ENCODE peak calls at places on chromosome 4, in eight cellular contexts. E is PC-9, V is fibroblast of lung, B is hepatocyte, U is GM23248, L is neural progenitor cell, T is MM.1S, Z is K562. O is an unnamed sample.

GRCh38 chr4:184267673-184268573 is 50.2 kb upstream of the ENPP6 start:
- DNase-seq in E (peak; percentile 82), V (peak; percentile 86), B (peak; percentile 30), U (peak; percentile 94), L (no peak), T (peak; percentile 96), Z (peak; percentile 69), O (peak; percentile 83)

GRCh38 chr4:64539234-64539849 is 130.1 kb upstream of the TECRL start:
- DNase-seq in E (no peak), V (peak; percentile 65), B (peak; percentile 76), U (peak; percentile 64), L (peak; percentile 68), T (peak; percentile 71), Z (peak; percentile 61), O (peak; percentile 14)

GRCh38 chr4:163693776-163694175 is 199.3 kb downstream of the TMA16 start:
- DNase-seq in E (no peak), V (peak; percentile 53), B (no peak), U (peak; percentile 19), L (no peak), T (no peak), Z (no peak), O (no peak)

GRCh38 chr4:184330008-184330400 is 112.3 kb upstream of the ENPP6 start:
- DNase-seq in E (no peak), V (peak; percentile 12), B (no peak), U (no peak), L (no peak), T (no peak), Z (no peak), O (peak; percentile 68)

GRCh38 chr4:40225497-40225896 is 28.7 kb downstream of the RHOH start:
- DNase-seq in E (no peak), V (no peak), B (no peak), U (no peak), L (no peak), T (no peak), Z (no peak), O (no peak)

GRCh38 chr4:143389543-143390195 is 53.0 kb downstream of the GAB1 start:
- DNase-seq in E (peak; percentile 64), V (peak; percentile 55), B (no peak), U (peak; percentile 76), L (no peak), T (no peak), Z (no peak), O (no peak)

GRCh38 chr4:154312246-154312645 is 179.4 kb downstream of the DCHS2 start:
- DNase-seq in E (no peak), V (no peak), B (no peak), U (no peak), L (no peak), T (no peak), Z (no peak), O (no peak)

GRCh38 chr4:52588097-52588496 is 71.0 kb downstream of the USP46 start:
- DNase-seq in E (no peak), V (peak; percentile 17), B (peak; percentile 14), U (peak; percentile 39), L (peak; percentile 60), T (no peak), Z (peak; percentile 53), O (no peak)

GRCh38 chr4:18844726-18845125 is 823.2 kb upstream of the LCORL start:
- DNase-seq in E (no peak), V (peak; percentile 30), B (no peak), U (no peak), L (no peak), T (no peak), Z (no peak), O (no peak)

GRCh38 chr4:95284668-95285067 is 264.1 kb downstream of the UNC5C start:
- DNase-seq in E (no peak), V (no peak), B (no peak), U (no peak), L (no peak), T (no peak), Z (no peak), O (no peak)

GRCh38 chr4:179123079-179123478 is 1680.8 kb upstream of the AGA start:
- DNase-seq in E (no peak), V (no peak), B (no peak), U (no peak), L (no peak), T (no peak), Z (no peak), O (no peak)

GRCh38 chr4:101156619-101157310 is 190.6 kb downstream of the PPP3CA start:
- DNase-seq in E (no peak), V (no peak), B (no peak), U (peak; percentile 18), L (no peak), T (no peak), Z (no peak), O (no peak)

GRCh38 chr4:145213245-145213644 is 32.9 kb upstream of the OTUD4 start:
- DNase-seq in E (no peak), V (no peak), B (no peak), U (no peak), L (no peak), T (no peak), Z (no peak), O (no peak)

DNA sequence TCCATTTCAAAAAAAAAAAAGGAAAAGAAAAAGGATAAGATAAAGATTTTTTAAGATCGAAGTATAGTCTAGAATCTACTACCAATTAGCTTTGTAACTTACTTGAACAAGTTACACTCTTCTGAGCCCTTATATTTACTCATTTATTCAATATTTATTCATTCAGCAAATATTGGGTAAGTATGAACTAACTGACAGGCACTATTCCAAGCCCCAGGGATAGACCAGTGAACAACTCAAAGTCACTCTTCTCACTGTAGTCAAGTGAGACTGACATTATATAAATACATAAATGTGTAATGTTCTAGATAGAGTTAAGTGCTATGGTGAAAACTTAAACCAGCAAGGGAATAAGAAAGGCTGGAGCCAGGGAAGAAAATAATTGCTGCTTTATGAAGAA is 131.6 kb downstream of the ARHGAP24 start:
- DNase-seq in E (no peak), V (no peak), B (no peak), U (no peak), L (no peak), T (no peak), Z (no peak), O (no peak)
- H3K4me1 ChIP-seq in E (no peaks in the 10 kb centered on the region), V (no peaks in the 10 kb centered on the region), B (no peaks in the 10 kb centered on the region), U (peaks cover 4% of the 10 kb centered on the region), L (no peaks in the 10 kb centered on the region), T (peaks cover 21% of the 10 kb centered on the region), Z (no peaks in the 10 kb centered on the region), O (no peaks in the 10 kb centered on the region)

DNA sequence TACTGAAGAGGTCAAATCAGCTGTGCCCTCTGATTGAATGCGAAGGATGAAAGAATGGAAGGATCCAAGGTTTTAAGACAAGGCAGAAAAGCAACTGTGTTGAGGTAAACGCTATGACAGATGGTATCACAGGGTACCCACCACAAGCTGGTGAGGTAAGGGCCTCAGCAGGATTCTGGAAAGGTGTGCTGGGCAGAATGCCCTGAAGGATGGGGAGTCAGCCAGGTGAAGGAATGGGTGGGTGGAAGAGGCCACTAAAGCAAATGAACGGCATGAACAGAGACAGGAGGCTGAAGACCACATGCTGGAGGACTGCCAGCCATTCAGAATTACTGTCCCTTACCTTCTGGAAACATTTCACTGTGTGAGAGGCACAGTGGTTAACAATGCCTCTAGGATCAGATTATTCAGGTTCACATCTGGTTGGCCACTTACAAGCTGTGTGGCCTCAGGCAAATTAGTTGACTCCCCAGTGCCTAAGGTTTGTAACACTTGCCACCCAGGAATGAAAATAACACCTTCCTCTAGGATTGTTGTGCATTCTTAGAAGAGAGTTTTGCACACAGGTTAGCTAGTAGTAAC is 23.5 kb downstream of the GPRIN3 start:
- DNase-seq in E (no peak), V (no peak), B (no peak), U (no peak), L (no peak), T (no peak), Z (no peak), O (peak; percentile 29)
- H2AFZ ChIP-seq in E (no peak overlapping the region), V (no peak overlapping the region), B (no peak overlapping the region), U (no peak overlapping the region), L (no peak overlapping the region), T (no peak overlapping the region), Z (peak overlapping the region; percentile 16), O (no peak overlapping the region)

GRCh38 chr4:153072661-153073060 is 131.6 kb upstream of the TRIM2 start:
- DNase-seq in E (no peak), V (no peak), B (no peak), U (no peak), L (no peak), T (no peak), Z (no peak), O (no peak)

GRCh38 chr4:153075256-153075630 is 129.0 kb upstream of the TRIM2 start:
- DNase-seq in E (no peak), V (no peak), B (no peak), U (no peak), L (no peak), T (no peak), Z (no peak), O (no peak)

GRCh38 chr4:153075836-153076235 is 128.4 kb upstream of the TRIM2 start:
- DNase-seq in E (no peak), V (no peak), B (no peak), U (no peak), L (peak; percentile 76), T (no peak), Z (no peak), O (no peak)

GRCh38 chr4:153076861-153077260 is 127.4 kb upstream of the TRIM2 start:
- DNase-seq in E (no peak), V (no peak), B (no peak), U (no peak), L (no peak), T (no peak), Z (no peak), O (no peak)

DNA sequence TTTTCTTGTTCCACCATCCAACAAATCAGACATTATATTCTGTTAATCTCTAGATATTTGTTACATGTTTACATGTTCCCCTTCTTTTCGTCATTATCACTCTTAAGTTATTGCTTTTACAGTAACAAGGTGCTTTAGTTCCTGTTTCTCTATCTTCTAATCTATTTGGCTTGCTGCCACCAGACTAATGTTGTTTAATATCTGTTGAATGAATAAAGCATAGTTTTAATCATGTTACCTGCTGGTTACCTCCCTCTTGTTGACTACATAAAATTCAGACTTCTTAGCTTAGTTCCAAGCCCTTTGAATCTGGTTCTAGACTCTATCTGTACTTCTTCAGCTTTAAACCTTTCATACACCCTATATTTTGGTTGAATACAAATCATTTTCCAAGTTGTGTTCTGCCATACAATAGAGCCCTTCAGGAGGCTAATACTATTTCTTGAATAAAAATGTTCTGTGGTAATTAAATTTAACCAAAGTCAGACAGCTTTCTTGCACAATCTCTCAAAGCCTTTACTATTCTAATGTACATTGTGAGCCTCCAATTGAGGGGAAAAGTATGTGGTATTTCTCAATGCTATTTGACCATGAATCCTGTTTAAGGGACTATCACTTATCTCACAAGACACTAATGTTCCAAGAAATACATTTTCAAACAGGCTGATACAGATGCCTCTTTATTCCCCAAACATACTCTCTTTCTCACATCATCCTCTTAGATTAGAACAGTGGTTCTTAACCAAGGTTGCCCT is 129.6 kb upstream of the TRIM2 start:
- DNase-seq in E (peak; percentile 37), V (no peak), B (no peak), U (no peak), L (no peak), T (no peak), Z (no peak), O (no peak)
- H3K27ac ChIP-seq in E (no peak overlapping the region), V (no peak overlapping the region), B (no peak overlapping the region), U (no peak overlapping the region), L (no peak overlapping the region), T (no peak overlapping the region), Z (no peak overlapping the region), O (no peak overlapping the region)

DNA sequence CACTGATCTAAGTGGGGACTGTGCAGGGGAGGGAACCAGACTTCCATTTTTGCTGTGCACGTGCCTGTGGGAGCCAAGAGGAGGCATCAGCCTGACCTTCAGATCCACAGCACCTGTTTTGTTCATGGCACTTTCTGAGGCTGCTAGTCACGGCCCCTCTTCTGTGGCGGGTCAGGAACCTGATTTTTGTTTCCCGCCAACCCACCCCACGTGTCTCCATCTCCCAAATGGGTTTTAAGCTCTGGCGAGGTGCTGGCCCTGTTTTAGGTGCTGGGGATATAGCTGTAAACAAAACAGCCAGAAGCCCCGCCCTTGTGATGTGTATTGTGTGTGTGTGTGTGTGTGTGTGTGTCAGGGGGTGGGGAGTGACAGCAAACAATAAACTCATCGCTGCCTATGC is 60.4 kb upstream of the GRPEL1 start:
- DNase-seq in E (no peak), V (no peak), B (no peak), U (no peak), L (no peak), T (no peak), Z (no peak), O (peak; percentile 62)
- H3K4me1 ChIP-seq in E (no peaks in the 10 kb centered on the region), V (peaks cover 4% of the 10 kb centered on the region), B (peaks cover 14% of the 10 kb centered on the region), U (peaks cover 5% of the 10 kb centered on the region), L (no peaks in the 10 kb centered on the region), T (no peaks in the 10 kb centered on the region), Z (peaks cover 18% of the 10 kb centered on the region), O (peaks cover 19% of the 10 kb centered on the region)